ENCODE peak calls at places on chromosomes 3 and 15, in ten cellular contexts. B is body of pancreas, Z is GM23338, P is keratinocyte, N is IMR-90, L is MM.1S, S is right cardiac atrium, D is mesenchymal stem cell, F is upper lobe of right lung, V is H9. Q is an unnamed sample.

GRCh38 chr15:74956648-74957300 is at the start of gene RPP25:
- DNase-seq in Z (peak), N (peak), P (no peak), D (peak), V (peak), F (peak), B (peak), L (peak), S (peak), Q (peak)

GRCh38 chr3:155038203-155038554 is 41.9 kb upstream of the MME start:
- DNase-seq in Z (no peak), F (no peak), P (no peak), S (no peak), V (no peak), L (no peak), N (no peak), B (no peak), D (no peak), Q (no peak)

GRCh38 chr15:90751300-90751825 is 34.2 kb downstream of the BLM start:
- DNase-seq in S (no peak), V (no peak), F (no peak), P (no peak), B (no peak), Z (no peak), L (no peak), D (no peak), N (no peak), Q (no peak)

GRCh38 chr3:180947761-180948390 is 35.4 kb downstream of the FXR1 start:
- DNase-seq in F (no peak), Z (no peak), P (no peak), S (no peak), L (no peak), N (no peak), V (no peak), B (no peak), D (no peak), Q (no peak)

GRCh38 chr3:194133661-194134230 is 2.2 kb upstream of the HES1 start:
- DNase-seq in P (no peak), N (peak), D (peak), Z (peak), V (peak), B (peak), L (no peak), F (peak), S (peak), Q (peak)

GRCh38 chr15:84840741-84841429 is 23.7 kb downstream of the ALPK3 start:
- DNase-seq in N (peak), D (peak), S (peak), V (peak), Z (no peak), B (peak), L (no peak), F (peak), P (no peak), Q (peak)

GRCh38 chr3:189389346-189389745 is 217.6 kb downstream of the TPRG1 start:
- DNase-seq in V (no peak), P (no peak), L (no peak), N (no peak), D (no peak), F (no peak), B (no peak), S (no peak), Z (no peak), Q (peak)

GRCh38 chr3:50089603-50089945 is 855 bp downstream of the RBM5 start:
- DNase-seq in B (peak), P (no peak), N (peak), V (no peak), Z (peak), L (peak), D (peak), F (no peak), S (no peak), Q (no peak)

GRCh38 chr15:82312611-82313349 is 36.5 kb downstream of the GOLGA6L10 start:
- DNase-seq in S (no peak), F (peak), D (peak), P (no peak), L (no peak), B (no peak), N (peak), Z (no peak), V (peak), Q (no peak)

GRCh38 chr3:196471551-196471950 is 32.0 kb downstream of the RNF168 start:
- DNase-seq in P (no peak), F (no peak), Z (no peak), L (no peak), V (no peak), B (no peak), S (no peak), N (peak), D (peak), Q (no peak)

GRCh38 chr15:41893422-41894250 is at the start of gene SPTBN5:
- DNase-seq in F (no peak), N (no peak), V (no peak), Z (no peak), B (no peak), D (no peak), S (peak), P (no peak), L (no peak), Q (peak)

GRCh38 chr3:191087391-191087790 is 111.7 kb upstream of the OSTN start:
- DNase-seq in F (no peak), V (no peak), P (no peak), S (no peak), B (no peak), Z (no peak), D (no peak), L (no peak), N (peak), Q (no peak)

GRCh38 chr3:149221783-149222517 is at the start of gene CP:
- DNase-seq in B (no peak), L (no peak), D (no peak), Z (no peak), N (no peak), P (no peak), F (no peak), S (no peak), V (no peak), Q (no peak)

GRCh38 chr15:41557673-41558399 is 1.2 kb upstream of the TYRO3 start:
- DNase-seq in P (no peak), L (peak), B (peak), D (peak), F (peak), N (peak), Z (peak), S (peak), V (peak), Q (peak)

GRCh38 chr15:36332301-36332700 is 247.1 kb upstream of the CDIN1 start:
- DNase-seq in L (no peak), F (no peak), V (no peak), S (no peak), N (peak), B (no peak), Z (no peak), P (no peak), D (peak), Q (no peak)

GRCh38 chr3:127427666-127428065 is 139.8 kb upstream of the PRR20G start:
- DNase-seq in P (no peak), S (peak), F (no peak), D (no peak), V (peak), Z (no peak), B (no peak), L (no peak), N (no peak), Q (peak)

GRCh38 chr3:45412731-45413130 is 24.4 kb downstream of the LARS2 start:
- DNase-seq in N (no peak), D (no peak), S (no peak), F (no peak), V (no peak), P (no peak), B (no peak), L (no peak), Z (no peak), Q (no peak)

GRCh38 chr3:55204417-55204816 is 276.6 kb upstream of the LRTM1 start:
- DNase-seq in V (no peak), L (no peak), F (no peak), Z (no peak), N (peak), D (peak), B (no peak), S (no peak), P (no peak), Q (no peak)

GRCh38 chr3:182465301-182466185 is 327.8 kb upstream of the ATP11B start:
- DNase-seq in F (no peak), Z (no peak), P (no peak), B (no peak), S (no peak), L (peak), N (no peak), D (no peak), V (no peak), Q (no peak)

GRCh38 chr15:39629376-39629775 is 48.5 kb downstream of the THBS1 start:
- DNase-seq in L (peak), V (no peak), P (peak), N (peak), B (no peak), D (peak), F (no peak), S (no peak), Z (no peak), Q (peak)

GRCh38 chr3:72629191-72629611 is 219.0 kb downstream of the SHQ1 start:
- DNase-seq in B (no peak), Z (no peak), D (no peak), L (no peak), P (no peak), V (no peak), S (no peak), N (no peak), F (no peak), Q (peak)

GRCh38 chr15:47824185-47824584 is 106.9 kb downstream of the SEMA6D start:
- DNase-seq in L (no peak), P (no peak), V (no peak), B (no peak), N (no peak), F (no peak), S (no peak), Z (no peak), D (no peak), Q (peak)

GRCh38 chr3:65914032-65914739 is 124.5 kb downstream of the MAGI1 start:
- DNase-seq in N (no peak), S (no peak), P (no peak), L (no peak), B (no peak), F (no peak), Z (peak), D (no peak), V (no peak), Q (no peak)

GRCh38 chr3:171784387-171784786 is 25.9 kb downstream of the PLD1 start:
- DNase-seq in Z (no peak), F (no peak), P (no peak), B (no peak), S (no peak), V (no peak), L (no peak), D (no peak), N (no peak), Q (no peak)

GRCh38 chr3:102374863-102375637 is 59.8 kb upstream of the ZPLD1 start:
- DNase-seq in V (no peak), P (no peak), F (no peak), Z (no peak), B (no peak), N (no peak), D (no peak), L (no peak), S (no peak), Q (no peak)

GRCh38 chr3:141895731-141896130 is 19.3 kb downstream of the ATP1B3 start:
- DNase-seq in N (no peak), V (no peak), D (no peak), Z (no peak), P (no peak), S (no peak), F (no peak), B (no peak), L (no peak), Q (no peak)

GRCh38 chr3:8443829-8444791 is 57.5 kb upstream of the LMCD1 start:
- DNase-seq in B (peak), F (peak), L (no peak), N (peak), S (peak), V (peak), Z (peak), D (peak), P (no peak), Q (peak)

GRCh38 chr15:100914876-100915275 is 4.3 kb upstream of the LRRK1 start:
- DNase-seq in V (peak), D (no peak), S (no peak), L (no peak), Z (peak), P (no peak), N (peak), B (no peak), F (no peak), Q (no peak)

GRCh38 chr3:43217633-43218032 is 68.7 kb upstream of the SNRK start:
- DNase-seq in V (no peak), Z (no peak), L (no peak), D (no peak), F (no peak), N (peak), S (no peak), B (no peak), P (no peak), Q (peak)

GRCh38 chr15:87604857-87605446 is 651.6 kb downstream of the NTRK3 start:
- DNase-seq in V (peak), L (peak), D (no peak), F (no peak), S (no peak), Z (peak), B (no peak), N (no peak), P (no peak), Q (peak)

GRCh38 chr3:80612366-80612765 is 844.6 kb upstream of the ROBO1 start:
- DNase-seq in F (no peak), P (no peak), S (no peak), Z (no peak), L (no peak), N (no peak), B (no peak), D (no peak), V (no peak), Q (no peak)

GRCh38 chr3:116135462-116135861 is 309.8 kb downstream of the LSAMP start:
- DNase-seq in N (peak), S (peak), B (peak), L (no peak), D (peak), P (no peak), Z (no peak), F (no peak), V (no peak), Q (peak)

GRCh38 chr3:123158899-123159390 is 42.8 kb upstream of the SEC22A start:
- DNase-seq in B (no peak), S (no peak), F (no peak), L (no peak), D (no peak), V (peak), N (no peak), P (no peak), Z (no peak), Q (no peak)
- H3K27ac ChIP-seq in B (peak), S (no peak), F (no peak), L (no peak), D (no peak), V (no peak), N (no peak), P (no peak), Z (no peak), Q (no peak)

GRCh38 chr3:126261037-126261436 is 80.7 kb upstream of the ALDH1L1 start:
- DNase-seq in N (peak), V (no peak), S (peak), F (peak), B (peak), Z (peak), L (no peak), D (peak), P (no peak), Q (no peak)
- H3K27ac ChIP-seq in N (peak), V (no peak), S (peak), F (peak), B (no peak), Z (no peak), L (no peak), D (no peak), P (no peak), Q (no peak)

DNA sequence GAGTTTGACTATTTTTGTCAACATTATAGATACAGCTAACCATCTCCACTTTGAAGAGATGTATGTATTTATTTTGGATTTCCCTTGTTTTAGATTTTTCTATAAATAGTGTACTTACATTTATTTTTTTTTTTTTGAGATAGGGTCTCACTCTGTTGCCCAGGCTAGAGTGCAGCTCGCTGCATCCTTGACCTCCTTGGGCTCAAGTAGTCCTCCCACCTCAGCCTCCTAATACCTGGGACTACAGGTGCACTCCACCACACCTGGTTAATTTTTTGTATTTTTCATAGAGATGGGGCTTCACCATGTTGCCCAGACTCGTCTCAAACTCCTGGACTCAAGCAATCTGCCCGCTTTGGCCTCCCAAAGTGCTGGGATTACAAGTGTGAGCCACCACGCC is 55.3 kb upstream of the TRPM1 start:
- DNase-seq in S (no peak), B (no peak), D (no peak), N (no peak), V (no peak), F (no peak), P (no peak), Z (no peak), L (no peak), Q (no peak)
- H3K27ac ChIP-seq in S (no peak), B (no peak), D (no peak), N (no peak), V (no peak), F (no peak), P (no peak), Z (no peak), L (no peak), Q (no peak)

GRCh38 chr15:25469377-25469776 is 30.6 kb upstream of the UBE3A start:
- DNase-seq in V (no peak), L (no peak), Z (no peak), B (no peak), S (no peak), N (no peak), P (no peak), D (no peak), F (no peak), Q (peak)

GRCh38 chr15:25470230-25470629 is 31.4 kb upstream of the UBE3A start:
- DNase-seq in Z (no peak), V (no peak), S (no peak), P (no peak), D (no peak), B (no peak), F (no peak), N (no peak), L (no peak), Q (no peak)

GRCh38 chr15:25468611-25469010 is 29.8 kb upstream of the UBE3A start:
- DNase-seq in V (no peak), P (no peak), F (no peak), N (no peak), L (no peak), S (no peak), Z (no peak), B (no peak), D (no peak), Q (no peak)

GRCh38 chr15:25464784-25465183 is 26.0 kb upstream of the UBE3A start:
- DNase-seq in L (no peak), N (no peak), S (no peak), F (no peak), B (no peak), D (no peak), P (no peak), Z (no peak), V (no peak), Q (no peak)

DNA sequence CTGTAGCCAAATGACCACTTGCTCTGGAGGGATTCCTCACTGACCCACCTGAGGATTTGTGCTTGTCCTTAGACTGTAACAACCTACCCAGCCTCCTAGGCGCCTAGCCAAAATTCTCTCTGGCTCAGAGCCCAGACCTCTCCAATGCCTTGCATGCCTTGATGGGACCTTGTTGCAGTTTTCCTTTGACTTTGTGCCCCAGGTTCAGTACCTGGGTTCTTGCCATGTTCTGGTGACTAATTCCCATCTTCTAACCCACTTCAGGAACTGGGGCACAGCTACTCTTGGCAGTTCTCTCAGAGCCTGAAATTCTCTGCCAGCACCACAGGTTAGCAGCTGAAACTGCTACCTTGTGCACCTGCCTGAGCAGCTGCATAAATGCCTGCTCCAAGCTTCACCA is 27.0 kb upstream of the UBE3A start:
- DNase-seq in N (no peak), L (no peak), F (peak), S (peak), Z (no peak), B (no peak), P (no peak), V (no peak), D (no peak), Q (no peak)
- H3K27ac ChIP-seq in N (no peak), L (no peak), F (no peak), S (no peak), Z (no peak), B (no peak), P (no peak), V (no peak), D (no peak), Q (no peak)

GRCh38 chr3:71172951-71173350 is 410.6 kb downstream of the FOXP1 start:
- DNase-seq in V (no peak), P (no peak), B (no peak), N (peak), D (peak), S (no peak), L (no peak), F (no peak), Z (no peak), Q (no peak)
- H3K27ac ChIP-seq in V (no peak), P (no peak), B (no peak), N (peak), D (no peak), S (peak), L (no peak), F (no peak), Z (peak), Q (no peak)

GRCh38 chr3:76010252-76010651 is 224.9 kb upstream of the ZNF717 start:
- DNase-seq in F (no peak), D (no peak), V (no peak), S (no peak), Z (no peak), P (no peak), B (no peak), N (no peak), L (no peak), Q (no peak)
- H3K27ac ChIP-seq in F (no peak), D (no peak), V (no peak), S (no peak), Z (no peak), P (no peak), B (no peak), N (no peak), L (no peak), Q (no peak)

GRCh38 chr3:152318512-152318911 is 49.8 kb downstream of the MBNL1 start:
- DNase-seq in B (no peak), S (no peak), N (no peak), D (no peak), Z (no peak), V (no peak), P (no peak), L (no peak), F (no peak), Q (no peak)
- H3K27ac ChIP-seq in B (no peak), S (no peak), N (peak), D (no peak), Z (peak), V (no peak), P (no peak), L (no peak), F (peak), Q (no peak)